ENCODE peak calls at places on chromosomes 11 and 22, in ten cellular contexts. U is NCI-H460; W is stimulated activated CD4-positive, alpha-beta T cell treated with anti-CD3 and anti-CD28 coated beads, Interleukin-12 subunit alpha, Interleukin-12 subunit beta, amount 100 ng/mL, for 48 hours; G is HL-60; S is heart left ventricle; N is Peyer's patch; E is adipocyte; C is memory B cell; F is germinal center; P is fibroblast of pulmonary artery. M is an unnamed sample.

GRCh38 chr11:134512061-134512460 is 100.0 kb upstream of the B3GAT1 start:
- DNase-seq in E (no peak), C (no peak), N (peak), G (no peak), U (no peak), P (no peak), S (peak), W (no peak), F (no peak), M (no peak)

GRCh38 chr11:78061088-78061920 is 2.4 kb upstream of the THRSP start:
- DNase-seq in S (peak), E (peak), F (no peak), N (no peak), W (no peak), G (peak), C (no peak), U (no peak), P (peak), M (no peak)

GRCh38 chr11:7348432-7349298 is 97.0 kb downstream of the SYT9 start:
- DNase-seq in F (no peak), S (no peak), C (no peak), P (no peak), U (no peak), E (no peak), W (no peak), N (no peak), G (no peak), M (no peak)

GRCh38 chr22:46428171-46428570 is 92.7 kb downstream of the TRMU start:
- DNase-seq in G (no peak), W (no peak), P (no peak), F (no peak), C (no peak), U (no peak), N (no peak), E (no peak), S (no peak), M (no peak)

GRCh38 chr11:67436459-67437081 is 912 bp downstream of the PTPRCAP start:
- DNase-seq in C (peak), U (no peak), E (no peak), N (peak), S (no peak), P (no peak), F (peak), W (peak), G (peak), M (no peak)

GRCh38 chr11:44849922-44850321 is 100.8 kb downstream of the TP53I11 start:
- DNase-seq in F (no peak), U (no peak), W (no peak), E (no peak), P (no peak), N (no peak), C (no peak), G (no peak), S (no peak), M (no peak)

GRCh38 chr22:37425800-37426531 is 1.3 kb downstream of the ELFN2 start:
- DNase-seq in N (no peak), S (no peak), W (no peak), C (no peak), U (no peak), P (no peak), E (no peak), G (peak), F (no peak), M (no peak)

GRCh38 chr11:25435197-25435596 is 896.7 kb upstream of the ANO3 start:
- DNase-seq in U (no peak), W (no peak), F (no peak), N (no peak), G (no peak), S (no peak), E (no peak), C (no peak), P (no peak), M (no peak)

GRCh38 chr11:44229003-44229570 is 80.9 kb downstream of the ALX4 start:
- DNase-seq in W (no peak), P (no peak), S (no peak), G (no peak), N (no peak), U (no peak), C (no peak), E (no peak), F (no peak), M (no peak)

M was measured in pulmonary artery endothelial cell.